ENCODE peak calls at places on chromosomes 2 and 18, in five cellular contexts. Z is hepatocyte, U is cardiac muscle cell, E is WERI-Rb-1, F is Panc1. Y is an unnamed sample.

GRCh38 chr2:222903234-222904220 is 42.7 kb downstream of the ACSL3 start:
- DNase-seq in F (no peak), E (peak; percentile 25), Z (peak; percentile 68), U (peak; percentile 79), Y (peak; percentile 77)

GRCh38 chr18:28684746-28685145 is 507.8 kb upstream of the CDH2 start:
- DNase-seq in Z (no peak), F (no peak), U (no peak), E (no peak), Y (no peak)

GRCh38 chr18:79337620-79338019 is 58.1 kb upstream of the NFATC1 start:
- DNase-seq in F (no peak), U (no peak), Z (no peak), E (no peak), Y (no peak)

GRCh38 chr2:143058795-143059194 is 70.4 kb upstream of the ARHGAP15 start:
- DNase-seq in F (no peak), Z (no peak), U (no peak), E (no peak), Y (no peak)

GRCh38 chr2:219851801-219852481 is 224.5 kb downstream of the SLC4A3 start:
- DNase-seq in U (peak; percentile 19), E (no peak), Z (peak; percentile 24), F (no peak), Y (no peak)

GRCh38 chr2:29016500-29016899 is 35.4 kb downstream of the TOGARAM2 start:
- DNase-seq in U (no peak), E (no peak), F (no peak), Z (no peak), Y (no peak)

GRCh38 chr2:182366625-182367024 is 60.2 kb downstream of the PDE1A start:
- DNase-seq in Z (no peak), E (no peak), F (no peak), U (peak; percentile 80), Y (no peak)

GRCh38 chr18:44759925-44760342 is 79.2 kb downstream of the SETBP1 start:
- DNase-seq in U (no peak), Z (no peak), E (no peak), F (no peak), Y (no peak)

GRCh38 chr2:133627741-133628140 is 59.5 kb upstream of the NCKAP5 start:
- DNase-seq in U (no peak), Z (no peak), F (no peak), E (no peak), Y (no peak)

GRCh38 chr2:237281900-237282306 is 132.1 kb downstream of the COL6A3 start:
- DNase-seq in F (no peak), E (no peak), Z (peak; percentile 46), U (peak; percentile 91), Y (peak; percentile 60)

GRCh38 chr18:23800902-23801301 is 111.6 kb downstream of the LAMA3 start:
- DNase-seq in U (no peak), E (no peak), F (no peak), Z (no peak), Y (no peak)

GRCh38 chr2:75561566-75562512 is 1.1 kb upstream of the EVA1A start:
- DNase-seq in Z (peak; percentile 20), F (no peak), E (no peak), U (peak; percentile 8), Y (no peak)

GRCh38 chr2:96558061-96558460 is 21.5 kb downstream of the ARID5A start:
- DNase-seq in U (no peak), E (no peak), Z (no peak), F (no peak), Y (no peak)

GRCh38 chr2:9287400-9288059 is 80.9 kb downstream of the ASAP2 start:
- DNase-seq in E (no peak), U (peak; percentile 97), F (peak; percentile 98), Z (peak; percentile 24), Y (peak; percentile 86)

GRCh38 chr18:37380546-37381110 is 185.0 kb downstream of the CELF4 start:
- DNase-seq in E (no peak), Z (no peak), F (no peak), U (no peak), Y (no peak)

GRCh38 chr2:45681675-45682074 is 30.2 kb downstream of the PRKCE start:
- DNase-seq in U (peak; percentile 80), Z (peak; percentile 50), E (no peak), F (peak; percentile 86), Y (peak; percentile 44)

GRCh38 chr18:27030403-27030802 is 154.7 kb downstream of the CHST9 start:
- DNase-seq in U (no peak), F (no peak), Z (no peak), E (no peak), Y (no peak)

GRCh38 chr2:36819090-36819711 is 122.7 kb downstream of the VIT start:
- DNase-seq in F (no peak), E (no peak), U (peak; percentile 3), Z (no peak), Y (no peak)

GRCh38 chr2:232447091-232447620 is 8.8 kb upstream of the ALPI start:
- DNase-seq in U (no peak), E (no peak), Z (no peak), F (no peak), Y (no peak)

GRCh38 chr2:234050455-234051135 is at the start of gene SPP2:
- DNase-seq in E (no peak), Z (no peak), F (no peak), U (no peak), Y (no peak)

GRCh38 chr2:224449212-224450147 is 47.6 kb upstream of the FAM124B start:
- DNase-seq in E (no peak), F (no peak), U (peak; percentile 36), Z (no peak), Y (no peak)

GRCh38 chr2:101991731-101992145 is at the start of gene IL1R2:
- DNase-seq in F (no peak), Z (no peak), E (no peak), U (no peak), Y (no peak)

GRCh38 chr2:176491172-176491904 is 222.1 kb downstream of the MTX2 start:
- DNase-seq in E (no peak), F (no peak), U (peak; percentile 98), Z (peak; percentile 68), Y (peak; percentile 86)

GRCh38 chr2:74522516-74522915 is 3.5 kb downstream of the DQX1 start:
- DNase-seq in E (no peak), Z (no peak), U (no peak), F (no peak), Y (no peak)

GRCh38 chr2:67829470-67829869 is 233.3 kb downstream of the C1D start:
- DNase-seq in Z (no peak), E (no peak), F (no peak), U (no peak), Y (no peak)

GRCh38 chr2:191150451-191151314 is at the start of gene STAT4:
- DNase-seq in F (no peak), E (no peak), U (peak; percentile 66), Z (peak; percentile 70), Y (no peak)

GRCh38 chr2:127560929-127561275 is 25.4 kb downstream of the MYO7B start:
- DNase-seq in F (no peak), Z (no peak), U (no peak), E (no peak), Y (no peak)

GRCh38 chr2:85878719-85879390 is 9.9 kb downstream of the ST3GAL5 start:
- DNase-seq in F (no peak), E (no peak), Z (no peak), U (no peak), Y (no peak)

GRCh38 chr2:226511327-226511726 is 288.3 kb downstream of the IRS1 start:
- DNase-seq in Z (no peak), U (no peak), E (no peak), F (no peak), Y (no peak)

GRCh38 chr18:13611058-13611615 is 115.2 kb downstream of the FAM210A start:
- DNase-seq in Z (peak; percentile 24), E (no peak), U (peak; percentile 46), F (no peak), Y (no peak)

GRCh38 chr2:46632349-46632748 is 153.0 kb downstream of the TMEM247 start:
- DNase-seq in Z (peak; percentile 60), E (no peak), F (no peak), U (peak; percentile 77), Y (no peak)

GRCh38 chr2:217953531-217953932 is 49.3 kb downstream of the TNS1 start:
- DNase-seq in E (peak; percentile 56), Z (no peak), U (no peak), F (no peak), Y (no peak)

GRCh38 chr2:192885569-192886160 is 690.9 kb upstream of the TMEFF2 start:
- DNase-seq in Z (peak; percentile 45), F (no peak), E (no peak), U (no peak), Y (no peak)

GRCh38 chr2:165793779-165794519 is at the start of gene GALNT3:
- DNase-seq in E (no peak), F (no peak), Z (peak; percentile 94), U (no peak), Y (no peak)
- H3K27ac ChIP-seq in E (no peak within 1 kb of the TSS), F (no peak within 1 kb of the TSS), Z (peak within 1 kb of the TSS; percentile 95), U (no peak within 1 kb of the TSS), Y (no peak within 1 kb of the TSS)

DNA sequence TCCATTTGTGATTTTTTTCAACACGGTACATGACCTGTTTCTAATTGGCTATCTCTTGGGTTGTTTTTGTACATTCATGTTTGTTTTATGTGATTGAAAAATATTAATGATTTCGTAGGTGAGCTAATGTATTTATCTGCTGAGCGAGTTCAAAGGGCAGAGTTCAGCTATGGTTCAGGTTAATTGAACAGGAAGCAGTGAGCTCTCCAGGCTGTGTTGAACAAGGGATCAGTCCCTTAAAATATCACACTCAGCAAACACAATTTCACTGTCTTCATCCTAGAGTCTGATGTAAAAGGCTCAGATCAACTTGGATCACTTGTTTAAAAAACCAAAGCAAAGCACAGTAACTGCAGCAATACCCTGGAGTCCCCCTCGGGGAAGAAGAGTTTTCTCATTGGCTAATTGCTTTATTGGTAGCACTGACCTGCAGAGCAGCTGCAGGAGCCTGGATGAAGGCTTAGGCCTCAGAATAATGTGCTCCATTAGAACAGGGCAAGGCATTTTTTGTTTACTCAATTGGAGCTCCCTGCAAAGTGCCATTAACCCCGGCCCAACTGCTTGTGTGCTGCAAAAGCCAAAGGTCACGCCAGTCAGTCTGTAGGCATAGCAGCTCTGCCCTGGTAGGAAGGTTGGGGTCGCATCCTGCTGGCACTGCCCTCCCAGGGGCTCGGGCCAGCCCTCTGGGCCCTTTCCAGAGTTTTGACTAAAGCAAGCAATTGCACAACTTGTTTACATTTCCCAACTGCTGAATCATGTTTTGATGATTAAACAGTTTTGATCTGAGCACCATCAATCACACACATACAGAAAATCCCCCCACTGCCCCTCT is 10.5 kb downstream of the ONECUT2 start:
- DNase-seq in F (no peak), E (no peak), Z (no peak), U (no peak), Y (no peak)
- H3K27me3 ChIP-seq in F (no peaks in the 10 kb centered on the region), E (no peaks in the 10 kb centered on the region), Z (peaks cover 61% of the 10 kb centered on the region), U (peaks cover 68% of the 10 kb centered on the region), Y (no peaks in the 10 kb centered on the region)

GRCh38 chr2:100819365-100820345 is at the start of gene NPAS2:
- DNase-seq in F (no peak), E (peak; percentile 28), U (peak; percentile 79), Z (peak; percentile 78), Y (no peak)

GRCh38 chr2:100820346-100821254 is 661 bp downstream of the NPAS2 start:
- DNase-seq in U (no peak), Z (peak; percentile 27), F (no peak), E (no peak), Y (no peak)

GRCh38 chr2:100817388-100817985 is 2.5 kb upstream of the NPAS2 start:
- DNase-seq in F (no peak), Z (no peak), E (no peak), U (no peak), Y (no peak)

GRCh38 chr2:100818003-100818605 is 1.8 kb upstream of the NPAS2 start:
- DNase-seq in E (no peak), Z (no peak), U (peak; percentile 73), F (no peak), Y (no peak)

GRCh38 chr2:100818606-100819364 is 1.2 kb upstream of the NPAS2 start:
- DNase-seq in U (peak; percentile 94), F (no peak), E (peak; percentile 60), Z (peak; percentile 71), Y (no peak)
- H3K4me3 ChIP-seq in U (peak overlapping the region; percentile 70), F (peak overlapping the region; percentile 74), E (peak overlapping the region; percentile 53), Z (peak overlapping the region; percentile 88), Y (no peak overlapping the region)

GRCh38 chr18:22243513-22243912 is 74.1 kb downstream of the GATA6 start:
- DNase-seq in F (no peak), U (no peak), Z (no peak), E (no peak), Y (no peak)
- H3K27ac ChIP-seq in F (no peak overlapping the region), U (no peak overlapping the region), Z (peak overlapping the region; percentile 88), E (no peak overlapping the region), Y (no peak overlapping the region)